ENCODE peak calls at places on chromosome 7, in five cellular contexts. D, Z, S, H and E are unnamed samples.

GRCh38 chr7:70630647-70631457 is 501.1 kb upstream of the GALNT17 start:
- DNase-seq in Z (no peak), S (peak; percentile 54), D (no peak), H (no peak), E (no peak)

GRCh38 chr7:133230591-133231194 is 22.2 kb upstream of the EXOC4 start:
- DNase-seq in S (peak; percentile 24), Z (peak; percentile 66), H (peak; percentile 22), D (peak; percentile 52), E (peak; percentile 25)

GRCh38 chr7:135088566-135088965 is 59.3 kb upstream of the TMEM140 start:
- DNase-seq in S (no peak), D (no peak), H (no peak), Z (no peak), E (no peak)

GRCh38 chr7:26159243-26159642 is 7.2 kb downstream of the NFE2L3 start:
- DNase-seq in D (no peak), Z (no peak), S (no peak), H (no peak), E (no peak)

GRCh38 chr7:74078461-74078860 is 5.1 kb upstream of the LIMK1 start:
- DNase-seq in S (no peak), Z (no peak), D (no peak), H (no peak), E (no peak)

GRCh38 chr7:3670898-3671297 is 369.8 kb downstream of the SDK1 start:
- DNase-seq in H (no peak), Z (no peak), S (no peak), D (no peak), E (no peak)

GRCh38 chr7:129947701-129948100 is 5.1 kb downstream of the UBE2H start:
- DNase-seq in S (no peak), H (no peak), Z (no peak), D (no peak), E (no peak)

GRCh38 chr7:1670894-1671875 is 1.1 kb downstream of the ELFN1 start:
- DNase-seq in D (no peak), H (no peak), S (peak; percentile 14), Z (peak; percentile 56), E (no peak)